ENCODE peak calls at places on chromosome 17, in five cellular contexts. One of them, this sample, is unnamed.

GRCh38 chr17:4895676-4896331 is 3.5 kb upstream of the C17orf107 start:
- DNase-seq in HuH-7: peak
- DNase-seq in NCI-H446 treated with DMSO at 0.1 percent for 48 hours: no peak
- DNase-seq in effector CD4-positive, alpha-beta T cell: no peak
- DNase-seq in stimulated activated CD4-positive, alpha-beta T cell treated with anti-CD3 and anti-CD28 coated beads, Interleukin-1b, Interleukin-23, amount 100 ng/mL, for 1 hour: no peak
- DNase-seq in this sample: no peak

GRCh38 chr17:77440571-77440981 is 299.8 kb downstream of the SEC14L1 start:
- DNase-seq in HuH-7: no peak
- DNase-seq in NCI-H446 treated with DMSO at 0.1 percent for 48 hours: peak
- DNase-seq in effector CD4-positive, alpha-beta T cell: peak
- DNase-seq in stimulated activated CD4-positive, alpha-beta T cell treated with anti-CD3 and anti-CD28 coated beads, Interleukin-1b, Interleukin-23, amount 100 ng/mL, for 1 hour: no peak
- DNase-seq in this sample: no peak

GRCh38 chr17:51860934-51861561 is 297.5 kb downstream of the CA10 start:
- DNase-seq in HuH-7: peak
- DNase-seq in NCI-H446 treated with DMSO at 0.1 percent for 48 hours: peak
- DNase-seq in effector CD4-positive, alpha-beta T cell: no peak
- DNase-seq in stimulated activated CD4-positive, alpha-beta T cell treated with anti-CD3 and anti-CD28 coated beads, Interleukin-1b, Interleukin-23, amount 100 ng/mL, for 1 hour: no peak
- DNase-seq in this sample: no peak

GRCh38 chr17:2094891-2095535 is 40.1 kb downstream of the HIC1 start:
- DNase-seq in HuH-7: peak
- DNase-seq in NCI-H446 treated with DMSO at 0.1 percent for 48 hours: peak
- DNase-seq in effector CD4-positive, alpha-beta T cell: no peak
- DNase-seq in stimulated activated CD4-positive, alpha-beta T cell treated with anti-CD3 and anti-CD28 coated beads, Interleukin-1b, Interleukin-23, amount 100 ng/mL, for 1 hour: no peak
- DNase-seq in this sample: no peak

GRCh38 chr17:60391419-60392041 is 403 bp downstream of the USP32 start:
- DNase-seq in HuH-7: peak
- DNase-seq in NCI-H446 treated with DMSO at 0.1 percent for 48 hours: no peak
- DNase-seq in effector CD4-positive, alpha-beta T cell: no peak
- DNase-seq in stimulated activated CD4-positive, alpha-beta T cell treated with anti-CD3 and anti-CD28 coated beads, Interleukin-1b, Interleukin-23, amount 100 ng/mL, for 1 hour: no peak
- DNase-seq in this sample: no peak

GRCh38 chr17:69710926-69711325 is 296.4 kb downstream of the MAP2K6 start:
- DNase-seq in HuH-7: no peak
- DNase-seq in NCI-H446 treated with DMSO at 0.1 percent for 48 hours: no peak
- DNase-seq in effector CD4-positive, alpha-beta T cell: no peak
- DNase-seq in stimulated activated CD4-positive, alpha-beta T cell treated with anti-CD3 and anti-CD28 coated beads, Interleukin-1b, Interleukin-23, amount 100 ng/mL, for 1 hour: no peak
- DNase-seq in this sample: no peak

GRCh38 chr17:77909236-77909635 is 49.3 kb upstream of the TNRC6C start:
- DNase-seq in HuH-7: no peak
- DNase-seq in NCI-H446 treated with DMSO at 0.1 percent for 48 hours: peak
- DNase-seq in effector CD4-positive, alpha-beta T cell: no peak
- DNase-seq in stimulated activated CD4-positive, alpha-beta T cell treated with anti-CD3 and anti-CD28 coated beads, Interleukin-1b, Interleukin-23, amount 100 ng/mL, for 1 hour: no peak
- DNase-seq in this sample: no peak

GRCh38 chr17:60359415-60359814 is 32.5 kb downstream of the USP32 start:
- DNase-seq in HuH-7: no peak
- DNase-seq in NCI-H446 treated with DMSO at 0.1 percent for 48 hours: no peak
- DNase-seq in effector CD4-positive, alpha-beta T cell: no peak
- DNase-seq in stimulated activated CD4-positive, alpha-beta T cell treated with anti-CD3 and anti-CD28 coated beads, Interleukin-1b, Interleukin-23, amount 100 ng/mL, for 1 hour: no peak
- DNase-seq in this sample: no peak

GRCh38 chr17:49277638-49278037 is 47.1 kb upstream of the PHOSPHO1 start:
- DNase-seq in HuH-7: no peak
- DNase-seq in NCI-H446 treated with DMSO at 0.1 percent for 48 hours: no peak
- DNase-seq in effector CD4-positive, alpha-beta T cell: no peak
- DNase-seq in stimulated activated CD4-positive, alpha-beta T cell treated with anti-CD3 and anti-CD28 coated beads, Interleukin-1b, Interleukin-23, amount 100 ng/mL, for 1 hour: no peak
- DNase-seq in this sample: no peak

GRCh38 chr17:35245196-35245486 is 2.3 kb downstream of the SLFN5 start:
- DNase-seq in HuH-7: no peak
- DNase-seq in NCI-H446 treated with DMSO at 0.1 percent for 48 hours: no peak
- DNase-seq in effector CD4-positive, alpha-beta T cell: no peak
- DNase-seq in stimulated activated CD4-positive, alpha-beta T cell treated with anti-CD3 and anti-CD28 coated beads, Interleukin-1b, Interleukin-23, amount 100 ng/mL, for 1 hour: no peak
- DNase-seq in this sample: no peak

GRCh38 chr17:8123695-8124349 is at the start of gene HES7:
- DNase-seq in HuH-7: peak
- DNase-seq in NCI-H446 treated with DMSO at 0.1 percent for 48 hours: no peak
- DNase-seq in effector CD4-positive, alpha-beta T cell: no peak
- DNase-seq in stimulated activated CD4-positive, alpha-beta T cell treated with anti-CD3 and anti-CD28 coated beads, Interleukin-1b, Interleukin-23, amount 100 ng/mL, for 1 hour: no peak
- DNase-seq in this sample: no peak

This sample was measured in T-helper 22 cell.